ENCODE peak calls at places on chromosomes 1 and 21, in eight cellular contexts. W is A549, C is fibroblast of mammary gland, Q is astrocyte of the cerebellum, M is DND-41, S is HFF-Myc, L is endothelial cell of umbilical vein, E is pancreas. B is an unnamed sample.
A peak's percentile ranks its signal among the peaks of the same experiment; 100 is the strongest.

GRCh38 chr21:41706263-41706639 is 60.6 kb downstream of the RIPK4 start:
- DNase-seq in M (no peak), W (no peak), L (no peak), Q (no peak), C (no peak), S (no peak), E (no peak), B (no peak)

GRCh38 chr1:192513196-192513595 is 62.4 kb upstream of the RGS1 start:
- DNase-seq in E (no peak), M (no peak), W (no peak), Q (no peak), S (no peak), L (no peak), C (no peak), B (no peak)

GRCh38 chr1:19053486-19053885 is 97.0 kb upstream of the IFFO2 start:
- DNase-seq in W (no peak), M (no peak), C (no peak), L (no peak), Q (no peak), E (no peak), S (no peak), B (no peak)

GRCh38 chr1:151993734-151994496 is at the start of gene S100A10:
- DNase-seq in W (no peak), S (no peak), C (peak; percentile 72), Q (no peak), M (peak; percentile 84), L (peak; percentile 67), E (peak; percentile 73), B (peak; percentile 68)

GRCh38 chr1:234773936-234774677 is 164.1 kb upstream of the IRF2BP2 start:
- DNase-seq in Q (no peak), W (no peak), S (no peak), L (no peak), M (no peak), C (no peak), E (no peak), B (no peak)

GRCh38 chr1:52668711-52669110 is 29.4 kb downstream of the COA7 start:
- DNase-seq in C (peak; percentile 50), E (no peak), Q (no peak), W (no peak), M (no peak), S (no peak), L (no peak), B (no peak)

GRCh38 chr1:37922767-37923550 is 23.9 kb downstream of the INPP5B start:
- DNase-seq in Q (no peak), L (no peak), M (peak; percentile 14), C (no peak), S (no peak), W (no peak), E (no peak), B (no peak)

GRCh38 chr21:40827509-40827908 is 19.4 kb downstream of the DSCAM start:
- DNase-seq in Q (no peak), M (no peak), L (no peak), E (no peak), W (no peak), C (no peak), S (no peak), B (no peak)

GRCh38 chr1:89995595-89996397 is 886 bp downstream of the ZNF326 start:
- DNase-seq in C (peak; percentile 48), M (no peak), L (peak; percentile 71), W (no peak), Q (no peak), E (no peak), S (no peak), B (no peak)

GRCh38 chr1:89996415-89997110 is 1.7 kb downstream of the ZNF326 start:
- DNase-seq in S (no peak), L (no peak), Q (no peak), W (no peak), M (no peak), C (no peak), E (no peak), B (no peak)

GRCh38 chr1:89993541-89993940 is 1.4 kb upstream of the ZNF326 start:
- DNase-seq in C (no peak), Q (no peak), M (no peak), E (peak; percentile 33), S (no peak), W (no peak), L (no peak), B (no peak)

GRCh38 chr1:89994231-89994804 is 592 bp upstream of the ZNF326 start:
- DNase-seq in C (no peak), S (no peak), Q (no peak), L (no peak), M (no peak), E (peak; percentile 57), W (no peak), B (no peak)

DNA sequence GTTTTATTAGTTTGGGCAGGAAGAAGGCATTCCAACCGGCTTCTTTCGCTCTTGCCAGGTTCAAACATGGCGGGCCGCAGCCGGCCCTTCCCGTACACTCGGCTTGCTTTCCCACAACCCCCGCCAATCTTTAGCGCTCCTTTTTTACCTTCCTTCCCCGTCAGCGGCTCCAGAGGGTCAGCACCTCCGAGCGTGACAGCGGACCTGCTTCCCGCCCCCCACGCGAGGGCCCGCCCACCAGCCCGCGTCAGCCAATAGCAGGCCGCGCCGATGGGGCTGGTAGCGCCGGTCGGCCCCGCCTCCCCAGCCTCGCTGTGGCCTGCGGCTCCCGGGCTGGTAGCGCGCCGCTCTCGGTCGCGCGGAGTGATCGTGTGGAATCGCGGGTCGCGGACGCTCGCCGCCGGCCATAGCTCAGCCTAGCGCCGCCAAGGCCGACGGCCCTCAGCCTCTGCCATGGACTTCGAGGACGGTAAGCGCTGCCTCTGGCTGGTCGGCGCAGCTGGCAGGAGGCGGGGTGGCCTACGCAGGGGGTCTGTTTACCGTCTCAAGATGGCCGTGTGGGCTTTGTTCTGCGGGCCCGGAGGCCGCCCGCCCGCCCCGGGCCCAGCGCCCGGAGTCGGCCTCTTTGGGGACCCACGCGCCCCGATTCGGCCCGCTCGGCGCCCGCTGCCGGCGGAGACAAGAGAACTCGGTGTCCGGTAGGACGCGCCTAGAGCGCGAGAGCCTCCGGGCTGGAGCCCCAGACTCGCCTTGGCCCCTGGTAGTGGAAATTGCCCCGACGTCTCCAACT is at the start of gene ZNF326:
- DNase-seq in L (peak; percentile 98), Q (peak; percentile 95), S (peak; percentile 87), C (peak; percentile 95), W (peak; percentile 86), M (peak; percentile 97), E (peak; percentile 98), B (peak; percentile 99)
- TF ChIP-seq CTCF in L (no peak), Q (no peak), S (no peak), C (no peak), W (no peak), M (peak; percentile 16), E (no peak), B (no peak)

GRCh38 chr1:59045137-59045536 is 251.8 kb upstream of the FGGY start:
- DNase-seq in S (no peak), L (no peak), E (no peak), W (no peak), M (no peak), C (no peak), Q (no peak), B (no peak)

GRCh38 chr1:59044535-59045121 is 252.3 kb upstream of the FGGY start:
- DNase-seq in Q (no peak), C (no peak), L (no peak), M (no peak), W (no peak), S (no peak), E (no peak), B (peak; percentile 41)

GRCh38 chr1:59045636-59046035 is 251.3 kb upstream of the FGGY start:
- DNase-seq in L (no peak), Q (no peak), W (no peak), S (no peak), C (no peak), M (no peak), E (no peak), B (no peak)

GRCh38 chr1:59046730-59047157 is 250.2 kb upstream of the FGGY start:
- DNase-seq in S (no peak), Q (no peak), M (peak; percentile 82), L (peak; percentile 28), E (no peak), W (no peak), C (no peak), B (peak; percentile 63)

DNA sequence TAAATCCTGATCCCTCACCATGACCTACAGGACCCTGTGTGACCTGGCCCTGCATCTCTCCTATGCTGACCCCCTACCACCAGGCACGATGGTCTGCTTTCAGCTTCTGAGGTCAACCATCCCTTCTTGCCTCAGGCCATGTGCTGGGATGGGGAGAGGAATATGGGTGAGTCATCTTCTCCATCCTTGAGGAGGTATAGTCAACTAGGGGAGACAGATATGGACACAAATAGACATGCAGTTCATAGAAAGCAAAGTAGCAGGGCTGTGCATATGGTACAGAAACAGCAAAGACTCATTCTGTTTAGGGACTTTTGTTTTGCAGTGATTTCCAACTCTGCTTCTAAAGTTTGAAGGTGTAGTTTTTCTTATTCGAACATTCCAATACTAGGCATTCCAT is 250.8 kb upstream of the FGGY start:
- DNase-seq in Q (no peak), M (no peak), C (peak; percentile 41), W (no peak), S (no peak), L (no peak), E (no peak), B (no peak)
- H3K4me3 ChIP-seq in Q (no peak overlapping the region), M (no peak overlapping the region), C (no peak overlapping the region), W (no peak overlapping the region), S (no peak overlapping the region), L (no peak overlapping the region), E (no peak overlapping the region), B (no peak overlapping the region)

DNA sequence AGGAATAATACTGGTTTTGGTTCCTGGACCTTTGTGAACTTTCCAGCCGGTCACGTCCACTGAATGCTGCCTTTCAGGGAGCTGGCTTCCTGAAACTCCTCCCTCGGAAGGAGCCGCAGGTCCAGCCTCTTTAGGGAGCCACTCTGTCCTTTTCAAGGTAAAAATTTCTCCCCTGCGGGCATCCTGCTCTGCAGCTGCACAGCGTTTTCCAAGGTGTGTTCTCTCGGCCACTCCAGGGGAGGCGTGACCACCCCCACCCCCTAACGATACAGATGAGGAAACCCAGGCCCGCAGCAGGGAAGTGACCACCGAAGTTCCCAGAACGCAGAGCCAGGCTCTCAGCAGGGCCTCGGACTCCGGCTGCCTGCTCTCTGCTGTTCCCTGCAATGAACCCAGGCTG is 21.5 kb downstream of the PADI2 start:
- DNase-seq in E (no peak), L (no peak), S (no peak), Q (no peak), M (no peak), W (no peak), C (no peak), B (no peak)
- TF ChIP-seq CTCF in E (no peak), L (no peak), S (no peak), Q (no peak), M (no peak), W (no peak), C (no peak), B (no peak)

GRCh38 chr1:208251015-208251414 is 6.8 kb upstream of the PLXNA2 start:
- DNase-seq in Q (no peak), W (no peak), E (no peak), S (no peak), C (no peak), M (no peak), L (no peak), B (no peak)

GRCh38 chr1:208254862-208255261 is 10.7 kb upstream of the PLXNA2 start:
- DNase-seq in C (peak; percentile 39), E (no peak), M (no peak), L (no peak), S (no peak), Q (peak; percentile 70), W (no peak), B (peak; percentile 80)

GRCh38 chr1:208254376-208254775 is 10.2 kb upstream of the PLXNA2 start:
- DNase-seq in E (no peak), Q (peak; percentile 66), M (no peak), S (no peak), W (no peak), C (peak; percentile 41), L (no peak), B (peak; percentile 25)

GRCh38 chr1:208253177-208253576 is 9.0 kb upstream of the PLXNA2 start:
- DNase-seq in C (no peak), E (no peak), S (no peak), L (no peak), M (no peak), Q (no peak), W (no peak), B (peak; percentile 37)

DNA sequence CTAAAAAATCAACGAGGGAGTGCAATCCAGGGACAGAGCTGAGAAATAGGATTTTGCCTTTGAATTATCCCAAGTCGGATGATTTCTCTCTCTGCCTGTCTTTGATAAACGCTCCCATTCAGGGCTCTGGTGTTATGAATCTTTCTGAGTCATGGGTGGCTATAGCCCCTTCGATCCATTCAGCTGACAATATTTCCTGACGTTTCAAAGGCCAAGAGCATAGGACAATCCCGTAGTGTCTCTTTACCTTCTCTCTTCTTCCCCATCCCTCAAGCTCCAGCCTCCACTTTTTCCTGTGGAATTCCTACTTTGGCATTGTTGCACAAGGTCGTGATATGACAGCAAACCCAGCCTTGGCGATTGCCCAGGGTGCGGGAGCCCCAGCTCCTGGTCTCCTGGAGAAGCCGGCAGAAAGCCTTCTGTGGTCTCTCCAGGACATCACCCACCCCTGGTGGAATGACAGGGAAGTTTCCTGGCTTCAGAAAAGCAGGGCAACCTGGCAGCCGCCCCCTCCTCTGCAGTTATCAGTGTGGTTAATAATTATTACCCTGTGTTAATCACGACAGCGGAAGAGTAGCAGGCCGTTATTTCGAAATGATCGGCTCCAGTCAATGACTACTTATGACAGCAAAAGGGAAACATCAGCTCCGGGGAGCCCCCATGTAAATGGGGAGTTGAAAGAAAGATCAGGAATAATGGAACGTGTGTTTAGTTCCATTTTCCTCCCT is 8.1 kb upstream of the PLXNA2 start:
- DNase-seq in C (no peak), S (no peak), M (no peak), L (no peak), W (peak; percentile 85), Q (no peak), E (peak; percentile 62), B (no peak)
- H3K4me3 ChIP-seq in C (no peak overlapping the region), S (no peak overlapping the region), M (no peak overlapping the region), L (no peak overlapping the region), W (no peak overlapping the region), Q (no peak overlapping the region), E (no peak overlapping the region), B (no peak overlapping the region)

B was measured in choroid plexus epithelial cell.